ENCODE peak calls at places on chromosomes 2 and 18, in eight cellular contexts. Y is endothelial cell, F is DND-41, D is SIG-M5, C is brain pericyte, V is erythroblast, P is cardiac muscle cell, E is HuH-7.5. I is an unnamed sample.
A peak's percentile ranks its signal among the peaks of the same experiment; 100 is the strongest.

GRCh38 chr18:47448956-47449355 is 197.5 kb upstream of the SKOR2 start:
- DNase-seq in D (no peak), F (no peak), P (no peak), Y (no peak), C (no peak), V (no peak), E (no peak), I (no peak)

GRCh38 chr2:133438026-133438425 is 130.2 kb downstream of the NCKAP5 start:
- DNase-seq in Y (no peak), V (no peak), E (no peak), P (no peak), C (no peak), F (no peak), D (no peak), I (no peak)

GRCh38 chr2:228548230-228548629 is 366.7 kb upstream of the SPHKAP start:
- DNase-seq in E (no peak), P (no peak), Y (no peak), C (no peak), D (no peak), F (no peak), V (no peak), I (no peak)

GRCh38 chr2:23492941-23493340 is 108.0 kb downstream of the KLHL29 start:
- DNase-seq in D (no peak), Y (no peak), E (peak; percentile 59), P (no peak), F (no peak), V (no peak), C (no peak), I (no peak)

GRCh38 chr2:46252891-46253659 is 44.1 kb upstream of the EPAS1 start:
- DNase-seq in Y (no peak), V (no peak), C (no peak), P (peak; percentile 65), E (no peak), D (no peak), F (no peak), I (no peak)

GRCh38 chr18:35289293-35290069 is 548 bp downstream of the ZSCAN30 start:
- DNase-seq in Y (no peak), E (no peak), C (no peak), V (peak; percentile 37), P (peak; percentile 20), D (no peak), F (no peak), I (no peak)

GRCh38 chr2:71223767-71224333 is 3.1 kb downstream of the PAIP2B start:
- DNase-seq in V (peak; percentile 75), P (peak; percentile 51), D (no peak), Y (peak; percentile 56), C (no peak), E (peak; percentile 20), F (no peak), I (peak; percentile 47)

GRCh38 chr2:145919507-145919906 is 1399.6 kb upstream of the ZEB2 start:
- DNase-seq in C (no peak), D (no peak), E (no peak), F (no peak), P (peak; percentile 54), Y (no peak), V (no peak), I (no peak)

GRCh38 chr18:22346968-22347611 is 70.6 kb downstream of the CTAGE1 start:
- DNase-seq in F (no peak), D (no peak), P (peak; percentile 79), C (no peak), Y (peak; percentile 62), E (peak; percentile 73), V (no peak), I (no peak)

GRCh38 chr2:40625849-40626248 is 174.0 kb upstream of the SLC8A1 start:
- DNase-seq in V (no peak), Y (no peak), D (no peak), F (no peak), P (peak; percentile 71), E (no peak), C (no peak), I (no peak)

GRCh38 chr2:61720911-61721310 is 132.9 kb downstream of the FAM161A start:
- DNase-seq in P (no peak), D (no peak), E (no peak), F (no peak), Y (no peak), C (no peak), V (no peak), I (no peak)

GRCh38 chr2:98917031-98917459 is 19.0 kb downstream of the CRACDL start:
- DNase-seq in V (no peak), F (no peak), P (peak; percentile 69), C (no peak), D (no peak), E (no peak), Y (no peak), I (no peak)

GRCh38 chr18:48460929-48461583 is 51.9 kb upstream of the ZBTB7C start:
- DNase-seq in P (peak; percentile 71), F (no peak), D (no peak), C (no peak), V (no peak), E (no peak), Y (no peak), I (no peak)

GRCh38 chr2:31967790-31968189 is 43.0 kb downstream of the MEMO1 start:
- DNase-seq in F (no peak), P (peak; percentile 13), D (no peak), V (no peak), E (no peak), C (no peak), Y (no peak), I (no peak)

I was measured in iPS DF 19.7.